ENCODE peak calls at places on chromosomes 5 and 9, in five cellular contexts. D, E, U, A and P are unnamed samples.

GRCh38 chr5:173010547-173011464 is 27.2 kb downstream of the ATP6V0E1 start:
- DNase-seq in D (no peak), E (no peak), U (peak; percentile 70), A (peak; percentile 69), P (peak; percentile 47)

GRCh38 chr9:107142896-107143603 is 140.0 kb upstream of the RAD23B start:
- DNase-seq in D (no peak), E (no peak), U (no peak), A (no peak), P (no peak)

GRCh38 chr5:53321073-53321472 is 159.4 kb upstream of the FST start:
- DNase-seq in D (no peak), E (no peak), U (no peak), A (no peak), P (no peak)

GRCh38 chr5:77101298-77101697 is 14.2 kb upstream of the ZBED3 start:
- DNase-seq in D (no peak), E (no peak), U (no peak), A (no peak), P (no peak)

GRCh38 chr9:28774433-28775029 is 1201.2 kb upstream of the C9orf72 start:
- DNase-seq in D (no peak), E (no peak), U (no peak), A (no peak), P (no peak)

GRCh38 chr9:81661339-81661738 is 28.0 kb downstream of the TLE1 start:
- DNase-seq in D (no peak), E (no peak), U (no peak), A (no peak), P (no peak)

GRCh38 chr9:128145536-128145935 is 3.7 kb upstream of the LCN2 start:
- DNase-seq in D (no peak), E (no peak), U (no peak), A (no peak), P (no peak)

GRCh38 chr9:81787747-81788632 is 98.6 kb upstream of the TLE1 start:
- DNase-seq in D (no peak), E (no peak), U (no peak), A (peak; percentile 80), P (no peak)

GRCh38 chr9:91727316-91727861 is 222.6 kb downstream of the ROR2 start:
- DNase-seq in D (no peak), E (no peak), U (no peak), A (no peak), P (no peak)

GRCh38 chr9:90972057-90972456 is 170.4 kb downstream of the SYK start:
- DNase-seq in D (no peak), E (no peak), U (no peak), A (no peak), P (no peak)

GRCh38 chr9:132006657-132007370 is 72.9 kb downstream of the MED27 start:
- DNase-seq in D (no peak), E (no peak), U (no peak), A (no peak), P (no peak)

GRCh38 chr9:114902773-114903589 is 27.4 kb downstream of the TNFSF8 start:
- DNase-seq in D (no peak), E (no peak), U (no peak), A (no peak), P (no peak)

GRCh38 chr9:121354141-121354540 is 15.9 kb downstream of the STOM start:
- DNase-seq in D (no peak), E (no peak), U (no peak), A (no peak), P (no peak)
- H3K27ac ChIP-seq in D (peak overlapping the region; percentile 53), E (no peak overlapping the region), U (peak overlapping the region; percentile 22), A (peak overlapping the region; percentile 59), P (peak overlapping the region; percentile 17)

GRCh38 chr5:150137168-150137957 is 18.3 kb downstream of the PDGFRB start:
- DNase-seq in D (no peak), E (no peak), U (no peak), A (no peak), P (no peak)

GRCh38 chr5:150138551-150139265 is 16.9 kb downstream of the PDGFRB start:
- DNase-seq in D (no peak), E (no peak), U (peak; percentile 93), A (peak; percentile 93), P (no peak)

GRCh38 chr5:150140830-150141229 is 14.8 kb downstream of the PDGFRB start:
- DNase-seq in D (no peak), E (no peak), U (no peak), A (no peak), P (no peak)

GRCh38 chr5:150137997-150138396 is 17.6 kb downstream of the PDGFRB start:
- DNase-seq in D (no peak), E (no peak), U (no peak), A (no peak), P (no peak)

GRCh38 chr5:150139334-150139733 is 16.3 kb downstream of the PDGFRB start:
- DNase-seq in D (no peak), E (no peak), U (no peak), A (no peak), P (no peak)
- H3K27ac ChIP-seq in D (peak overlapping the region; percentile 78), E (no peak overlapping the region), U (peak overlapping the region; percentile 98), A (peak overlapping the region; percentile 99), P (peak overlapping the region; percentile 18)

GRCh38 chr5:139575313-139575646 is 14.1 kb downstream of the UBE2D2 start:
- DNase-seq in D (no peak), E (no peak), U (no peak), A (no peak), P (no peak)

GRCh38 chr5:139577689-139578347 is 16.7 kb downstream of the UBE2D2 start:
- DNase-seq in D (no peak), E (no peak), U (no peak), A (no peak), P (no peak)

GRCh38 chr5:139575751-139576150 is 14.6 kb downstream of the UBE2D2 start:
- DNase-seq in D (no peak), E (no peak), U (no peak), A (no peak), P (no peak)

GRCh38 chr5:139574641-139575312 is 13.6 kb downstream of the UBE2D2 start:
- DNase-seq in D (no peak), E (no peak), U (no peak), A (no peak), P (no peak)

GRCh38 chr5:139578348-139578724 is 17.2 kb downstream of the UBE2D2 start:
- DNase-seq in D (no peak), E (no peak), U (no peak), A (no peak), P (no peak)
- H3K27ac ChIP-seq in D (no peak overlapping the region), E (peak overlapping the region; percentile 61), U (no peak overlapping the region), A (no peak overlapping the region), P (no peak overlapping the region)

GRCh38 chr9:112007575-112008240 is 111.1 kb downstream of the UGCG start:
- DNase-seq in D (no peak), E (no peak), U (no peak), A (no peak), P (no peak)
- H3K27ac ChIP-seq in D (no peak overlapping the region), E (no peak overlapping the region), U (no peak overlapping the region), A (no peak overlapping the region), P (no peak overlapping the region)